ENCODE peak calls at places on chromosomes 6 and 20, in six cellular contexts. One of them, this sample, is unnamed.

GRCh38 chr6:109252261-109253041 is 129.8 kb downstream of the CD164 start:
- DNase-seq in HCT116: no peak
- DNase-seq in HepG2: peak; percentile 41
- DNase-seq in GM12878: no peak
- DNase-seq in H1: no peak
- DNase-seq in K562: no peak
- DNase-seq in this sample: no peak

GRCh38 chr6:47206626-47207025 is 103.1 kb downstream of the TNFRSF21 start:
- DNase-seq in HCT116: no peak
- DNase-seq in HepG2: no peak
- DNase-seq in GM12878: no peak
- DNase-seq in H1: no peak
- DNase-seq in K562: no peak
- DNase-seq in this sample: no peak

GRCh38 chr6:156269751-156270369 is 507.3 kb upstream of the ARID1B start:
- DNase-seq in HCT116: no peak
- DNase-seq in HepG2: no peak
- DNase-seq in GM12878: no peak
- DNase-seq in H1: no peak
- DNase-seq in K562: no peak
- DNase-seq in this sample: no peak

GRCh38 chr6:133159269-133159795 is 81.8 kb upstream of the EYA4 start:
- DNase-seq in HCT116: no peak
- DNase-seq in HepG2: no peak
- DNase-seq in GM12878: no peak
- DNase-seq in H1: no peak
- DNase-seq in K562: no peak
- DNase-seq in this sample: no peak

GRCh38 chr6:10413850-10414765 is 766 bp downstream of the TFAP2A start:
- DNase-seq in HCT116: no peak
- DNase-seq in HepG2: no peak
- DNase-seq in GM12878: no peak
- DNase-seq in H1: no peak
- DNase-seq in K562: peak; percentile 42
- DNase-seq in this sample: no peak

GRCh38 chr6:67393356-67393755 is 1241.7 kb upstream of the ADGRB3 start:
- DNase-seq in HCT116: no peak
- DNase-seq in HepG2: no peak
- DNase-seq in GM12878: no peak
- DNase-seq in H1: no peak
- DNase-seq in K562: no peak
- DNase-seq in this sample: no peak

GRCh38 chr6:33297956-33298772 is 578 bp downstream of the RGL2 start:
- DNase-seq in HCT116: peak; percentile 80
- DNase-seq in HepG2: peak; percentile 80
- DNase-seq in GM12878: no peak
- DNase-seq in H1: no peak
- DNase-seq in K562: peak; percentile 92
- DNase-seq in this sample: peak; percentile 63

GRCh38 chr6:106309766-106310373 is 15.7 kb downstream of the ATG5 start:
- DNase-seq in HCT116: peak; percentile 23
- DNase-seq in HepG2: peak; percentile 9
- DNase-seq in GM12878: no peak
- DNase-seq in H1: no peak
- DNase-seq in K562: no peak
- DNase-seq in this sample: no peak

GRCh38 chr6:3239110-3239830 is 11.8 kb upstream of the TUBB2B start:
- DNase-seq in HCT116: peak; percentile 49
- DNase-seq in HepG2: no peak
- DNase-seq in GM12878: no peak
- DNase-seq in H1: no peak
- DNase-seq in K562: no peak
- DNase-seq in this sample: no peak

GRCh38 chr6:42774201-42774600 is 7.7 kb upstream of the BICRAL start:
- DNase-seq in HCT116: no peak
- DNase-seq in HepG2: no peak
- DNase-seq in GM12878: no peak
- DNase-seq in H1: no peak
- DNase-seq in K562: no peak
- DNase-seq in this sample: no peak

GRCh38 chr6:99297415-99297814 is 52.1 kb downstream of the FAXC start:
- DNase-seq in HCT116: no peak
- DNase-seq in HepG2: no peak
- DNase-seq in GM12878: no peak
- DNase-seq in H1: no peak
- DNase-seq in K562: no peak
- DNase-seq in this sample: no peak

GRCh38 chr6:119848706-119849105 is 499.1 kb upstream of the MAN1A1 start:
- DNase-seq in HCT116: no peak
- DNase-seq in HepG2: no peak
- DNase-seq in GM12878: no peak
- DNase-seq in H1: no peak
- DNase-seq in K562: no peak
- DNase-seq in this sample: no peak

GRCh38 chr6:154379585-154379984 is 23.0 kb upstream of the IPCEF1 start:
- DNase-seq in HCT116: no peak
- DNase-seq in HepG2: no peak
- DNase-seq in GM12878: no peak
- DNase-seq in H1: no peak
- DNase-seq in K562: no peak
- DNase-seq in this sample: no peak

GRCh38 chr6:170125447-170126300 is 165.2 kb downstream of the DLL1 start:
- DNase-seq in HCT116: no peak
- DNase-seq in HepG2: no peak
- DNase-seq in GM12878: no peak
- DNase-seq in H1: no peak
- DNase-seq in K562: no peak
- DNase-seq in this sample: no peak
- TF ChIP-seq ZNF274 in HCT116: no peak
- TF ChIP-seq ZNF274 in HepG2: no peak
- TF ChIP-seq ZNF274 in GM12878: no peak
- TF ChIP-seq ZNF274 in H1: no peak
- TF ChIP-seq ZNF274 in K562: no peak
- TF ChIP-seq ZNF274 in this sample: no peak

GRCh38 chr6:163716690-163717089 is 302.2 kb downstream of the QKI start:
- DNase-seq in HCT116: no peak
- DNase-seq in HepG2: no peak
- DNase-seq in GM12878: no peak
- DNase-seq in H1: no peak
- DNase-seq in K562: no peak
- DNase-seq in this sample: no peak
- TF ChIP-seq ZNF274 in HCT116: no peak
- TF ChIP-seq ZNF274 in HepG2: no peak
- TF ChIP-seq ZNF274 in GM12878: no peak
- TF ChIP-seq ZNF274 in H1: no peak
- TF ChIP-seq ZNF274 in K562: no peak
- TF ChIP-seq ZNF274 in this sample: no peak

GRCh38 chr20:58586565-58587093 is 64.5 kb upstream of the STX16 start:
- DNase-seq in HCT116: no peak
- DNase-seq in HepG2: peak; percentile 58
- DNase-seq in GM12878: no peak
- DNase-seq in H1: no peak
- DNase-seq in K562: no peak
- DNase-seq in this sample: no peak

GRCh38 chr20:58584881-58585752 is 66.0 kb upstream of the STX16 start:
- DNase-seq in HCT116: no peak
- DNase-seq in HepG2: no peak
- DNase-seq in GM12878: no peak
- DNase-seq in H1: no peak
- DNase-seq in K562: no peak
- DNase-seq in this sample: no peak

GRCh38 chr20:58584051-58584824 is 66.8 kb upstream of the STX16 start:
- DNase-seq in HCT116: no peak
- DNase-seq in HepG2: no peak
- DNase-seq in GM12878: no peak
- DNase-seq in H1: no peak
- DNase-seq in K562: no peak
- DNase-seq in this sample: no peak

GRCh38 chr20:58587467-58587866 is 63.6 kb upstream of the STX16 start:
- DNase-seq in HCT116: no peak
- DNase-seq in HepG2: no peak
- DNase-seq in GM12878: no peak
- DNase-seq in H1: no peak
- DNase-seq in K562: no peak
- DNase-seq in this sample: no peak

DNA sequence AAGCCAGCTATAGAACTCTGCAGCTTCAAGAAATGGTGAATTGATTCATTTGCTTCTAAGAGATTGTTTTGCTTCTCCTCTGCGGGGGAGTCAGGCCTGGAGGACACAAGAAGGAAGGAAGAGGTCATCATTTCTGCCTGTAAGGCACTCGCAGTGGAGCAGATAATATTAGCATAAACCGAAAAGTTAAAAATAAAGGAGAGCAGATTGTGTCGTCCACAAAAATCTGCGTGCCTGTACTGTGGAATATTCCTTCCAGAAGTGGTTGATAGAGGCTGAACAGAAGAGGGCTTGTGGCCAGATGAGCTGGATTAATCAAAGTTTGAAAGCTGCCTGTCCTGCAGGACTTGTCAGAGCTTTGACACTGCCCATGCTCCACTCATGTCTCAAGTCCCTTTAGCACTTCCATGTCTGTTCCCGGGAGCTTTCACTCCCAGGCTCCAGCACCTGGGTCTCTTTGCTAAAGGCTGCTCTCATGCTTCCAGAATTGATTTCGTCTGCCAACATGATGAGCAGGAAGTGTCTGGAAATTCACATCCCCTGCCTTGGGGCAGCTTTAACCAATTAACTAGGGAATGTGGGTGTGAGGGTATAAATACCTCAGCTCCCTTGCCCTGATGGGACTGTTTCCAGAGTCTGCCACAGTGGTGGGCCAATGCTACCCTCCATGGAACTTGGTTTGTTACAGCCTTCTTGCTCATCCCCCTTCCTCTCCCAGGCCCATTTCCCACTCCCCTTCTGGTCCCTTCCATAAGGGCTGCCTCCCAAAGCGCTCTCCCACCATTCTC is 65.1 kb upstream of the STX16 start:
- DNase-seq in HCT116: no peak
- DNase-seq in HepG2: no peak
- DNase-seq in GM12878: no peak
- DNase-seq in H1: no peak
- DNase-seq in K562: no peak
- DNase-seq in this sample: no peak
- TF ChIP-seq ZNF274 in HCT116: no peak
- TF ChIP-seq ZNF274 in HepG2: no peak
- TF ChIP-seq ZNF274 in GM12878: no peak
- TF ChIP-seq ZNF274 in H1: no peak
- TF ChIP-seq ZNF274 in K562: no peak
- TF ChIP-seq ZNF274 in this sample: no peak

GRCh38 chr6:1757133-1757532 is 147.4 kb downstream of the FOXC1 start:
- DNase-seq in HCT116: no peak
- DNase-seq in HepG2: no peak
- DNase-seq in GM12878: no peak
- DNase-seq in H1: no peak
- DNase-seq in K562: no peak
- DNase-seq in this sample: no peak
- TF ChIP-seq ZNF274 in HCT116: no peak
- TF ChIP-seq ZNF274 in HepG2: no peak
- TF ChIP-seq ZNF274 in GM12878: no peak
- TF ChIP-seq ZNF274 in H1: no peak
- TF ChIP-seq ZNF274 in K562: no peak
- TF ChIP-seq ZNF274 in this sample: no peak